ENCODE peak calls at places on chromosomes 3 and 15, in four cellular contexts. One of them, this sample, is unnamed.

GRCh38 chr15:59276225-59277178 is 69.9 kb downstream of the LDHAL6B start:
- DNase-seq in tibial nerve: no peak
- DNase-seq in A549: peak; percentile 82
- DNase-seq in CD8-positive, alpha-beta T cell: no peak
- DNase-seq in this sample: no peak

GRCh38 chr15:69755571-69756310 is 303.1 kb downstream of the RPLP1 start:
- DNase-seq in tibial nerve: no peak
- DNase-seq in A549: no peak
- DNase-seq in CD8-positive, alpha-beta T cell: peak; percentile 76
- DNase-seq in this sample: no peak

GRCh38 chr3:120102674-120103073 is 8.4 kb upstream of the GSK3B start:
- DNase-seq in tibial nerve: no peak
- DNase-seq in A549: no peak
- DNase-seq in CD8-positive, alpha-beta T cell: no peak
- DNase-seq in this sample: no peak

GRCh38 chr15:69548771-69549170 is 96.2 kb downstream of the RPLP1 start:
- DNase-seq in tibial nerve: no peak
- DNase-seq in A549: no peak
- DNase-seq in CD8-positive, alpha-beta T cell: no peak
- DNase-seq in this sample: no peak

GRCh38 chr3:52498134-52499054 is 3.3 kb downstream of the STAB1 start:
- DNase-seq in tibial nerve: peak; percentile 52
- DNase-seq in A549: no peak
- DNase-seq in CD8-positive, alpha-beta T cell: no peak
- DNase-seq in this sample: peak; percentile 41

GRCh38 chr15:101669744-101670143 is 17.6 kb upstream of the TM2D3 start:
- DNase-seq in tibial nerve: no peak
- DNase-seq in A549: no peak
- DNase-seq in CD8-positive, alpha-beta T cell: no peak
- DNase-seq in this sample: no peak

GRCh38 chr15:98177950-98178848 is 217.7 kb downstream of the ARRDC4 start:
- DNase-seq in tibial nerve: peak; percentile 44
- DNase-seq in A549: peak; percentile 48
- DNase-seq in CD8-positive, alpha-beta T cell: peak; percentile 17
- DNase-seq in this sample: peak; percentile 65

GRCh38 chr3:148433665-148434064 is 264.0 kb upstream of the AGTR1 start:
- DNase-seq in tibial nerve: no peak
- DNase-seq in A549: no peak
- DNase-seq in CD8-positive, alpha-beta T cell: no peak
- DNase-seq in this sample: no peak

GRCh38 chr3:24145981-24146822 is 201.1 kb downstream of the NR1D2 start:
- DNase-seq in tibial nerve: no peak
- DNase-seq in A549: peak; percentile 53
- DNase-seq in CD8-positive, alpha-beta T cell: no peak
- DNase-seq in this sample: no peak

GRCh38 chr3:65170357-65171090 is 482.7 kb upstream of the ADAMTS9 start:
- DNase-seq in tibial nerve: peak; percentile 79
- DNase-seq in A549: no peak
- DNase-seq in CD8-positive, alpha-beta T cell: no peak
- DNase-seq in this sample: peak; percentile 61

GRCh38 chr3:132536442-132537153 is 60.5 kb upstream of the ACKR4 start:
- DNase-seq in tibial nerve: no peak
- DNase-seq in A549: no peak
- DNase-seq in CD8-positive, alpha-beta T cell: no peak
- DNase-seq in this sample: no peak

GRCh38 chr3:21839181-21839580 is 88.2 kb upstream of the ZNF385D start:
- DNase-seq in tibial nerve: no peak
- DNase-seq in A549: no peak
- DNase-seq in CD8-positive, alpha-beta T cell: no peak
- DNase-seq in this sample: no peak

GRCh38 chr15:50542051-50542450 is 4.4 kb downstream of the USP50 start:
- DNase-seq in tibial nerve: peak; percentile 8
- DNase-seq in A549: no peak
- DNase-seq in CD8-positive, alpha-beta T cell: no peak
- DNase-seq in this sample: no peak

GRCh38 chr15:59313703-59314332 is 58.9 kb downstream of the MYO1E start:
- DNase-seq in tibial nerve: peak; percentile 41
- DNase-seq in A549: peak; percentile 67
- DNase-seq in CD8-positive, alpha-beta T cell: no peak
- DNase-seq in this sample: peak; percentile 46

GRCh38 chr15:101198820-101199219 is 53.0 kb downstream of the CHSY1 start:
- DNase-seq in tibial nerve: no peak
- DNase-seq in A549: no peak
- DNase-seq in CD8-positive, alpha-beta T cell: no peak
- DNase-seq in this sample: no peak

GRCh38 chr3:127637546-127637945 is 8.6 kb downstream of the PODXL2 start:
- DNase-seq in tibial nerve: no peak
- DNase-seq in A549: no peak
- DNase-seq in CD8-positive, alpha-beta T cell: no peak
- DNase-seq in this sample: no peak

GRCh38 chr3:20064387-20064786 is 24.1 kb downstream of the KAT2B start:
- DNase-seq in tibial nerve: no peak
- DNase-seq in A549: no peak
- DNase-seq in CD8-positive, alpha-beta T cell: no peak
- DNase-seq in this sample: no peak

GRCh38 chr3:129992781-129993180 is 18.3 kb downstream of the TRH start:
- DNase-seq in tibial nerve: no peak
- DNase-seq in A549: peak; percentile 49
- DNase-seq in CD8-positive, alpha-beta T cell: no peak
- DNase-seq in this sample: no peak

GRCh38 chr3:51708216-51708845 is 1.5 kb downstream of the GRM2 start:
- DNase-seq in tibial nerve: no peak
- DNase-seq in A549: no peak
- DNase-seq in CD8-positive, alpha-beta T cell: no peak
- DNase-seq in this sample: peak; percentile 11

GRCh38 chr3:173709026-173709425 is 311.5 kb downstream of the NLGN1 start:
- DNase-seq in tibial nerve: no peak
- DNase-seq in A549: no peak
- DNase-seq in CD8-positive, alpha-beta T cell: no peak
- DNase-seq in this sample: no peak

GRCh38 chr3:157336252-157337009 is 100.2 kb upstream of the PTX3 start:
- DNase-seq in tibial nerve: no peak
- DNase-seq in A549: no peak
- DNase-seq in CD8-positive, alpha-beta T cell: no peak
- DNase-seq in this sample: no peak

GRCh38 chr15:59741274-59741906 is 52.3 kb upstream of the BNIP2 start:
- DNase-seq in tibial nerve: no peak
- DNase-seq in A549: no peak
- DNase-seq in CD8-positive, alpha-beta T cell: no peak
- DNase-seq in this sample: peak; percentile 29

GRCh38 chr3:62100233-62100989 is 272.9 kb downstream of the FEZF2 start:
- DNase-seq in tibial nerve: no peak
- DNase-seq in A549: no peak
- DNase-seq in CD8-positive, alpha-beta T cell: no peak
- DNase-seq in this sample: no peak

GRCh38 chr15:89389841-89390603 is 55.4 kb upstream of the POLG start:
- DNase-seq in tibial nerve: no peak
- DNase-seq in A549: no peak
- DNase-seq in CD8-positive, alpha-beta T cell: no peak
- DNase-seq in this sample: no peak

GRCh38 chr3:178454714-178455113 is 81.5 kb upstream of the KCNMB2 start:
- DNase-seq in tibial nerve: peak; percentile 38
- DNase-seq in A549: no peak
- DNase-seq in CD8-positive, alpha-beta T cell: no peak
- DNase-seq in this sample: peak; percentile 58

GRCh38 chr3:98647197-98647596 is 53.8 kb upstream of the CPOX start:
- DNase-seq in tibial nerve: no peak
- DNase-seq in A549: no peak
- DNase-seq in CD8-positive, alpha-beta T cell: no peak
- DNase-seq in this sample: no peak

GRCh38 chr15:58748787-58749531 is 548 bp downstream of the ADAM10 start:
- DNase-seq in tibial nerve: peak; percentile 33
- DNase-seq in A549: peak; percentile 49
- DNase-seq in CD8-positive, alpha-beta T cell: peak; percentile 42
- DNase-seq in this sample: peak; percentile 65

GRCh38 chr15:75452364-75452967 is 976 bp upstream of the SIN3A start:
- DNase-seq in tibial nerve: peak; percentile 90
- DNase-seq in A549: peak; percentile 88
- DNase-seq in CD8-positive, alpha-beta T cell: peak; percentile 73
- DNase-seq in this sample: peak; percentile 92

GRCh38 chr3:184874709-184875644 is 63.0 kb downstream of the VPS8 start:
- DNase-seq in tibial nerve: peak; percentile 8
- DNase-seq in A549: peak; percentile 5
- DNase-seq in CD8-positive, alpha-beta T cell: no peak
- DNase-seq in this sample: no peak

GRCh38 chr3:54374214-54374855 is 252.0 kb downstream of the CACNA2D3 start:
- DNase-seq in tibial nerve: no peak
- DNase-seq in A549: peak; percentile 5
- DNase-seq in CD8-positive, alpha-beta T cell: no peak
- DNase-seq in this sample: peak; percentile 32

GRCh38 chr15:67105991-67106763 is 40.8 kb downstream of the SMAD3 start:
- DNase-seq in tibial nerve: no peak
- DNase-seq in A549: no peak
- DNase-seq in CD8-positive, alpha-beta T cell: no peak
- DNase-seq in this sample: no peak
- H3K27ac ChIP-seq in tibial nerve: peak overlapping the region; percentile 79
- H3K27ac ChIP-seq in A549: peak overlapping the region; percentile 92
- H3K27ac ChIP-seq in CD8-positive, alpha-beta T cell: no peak overlapping the region
- H3K27ac ChIP-seq in this sample: peak overlapping the region; percentile 37

DNA sequence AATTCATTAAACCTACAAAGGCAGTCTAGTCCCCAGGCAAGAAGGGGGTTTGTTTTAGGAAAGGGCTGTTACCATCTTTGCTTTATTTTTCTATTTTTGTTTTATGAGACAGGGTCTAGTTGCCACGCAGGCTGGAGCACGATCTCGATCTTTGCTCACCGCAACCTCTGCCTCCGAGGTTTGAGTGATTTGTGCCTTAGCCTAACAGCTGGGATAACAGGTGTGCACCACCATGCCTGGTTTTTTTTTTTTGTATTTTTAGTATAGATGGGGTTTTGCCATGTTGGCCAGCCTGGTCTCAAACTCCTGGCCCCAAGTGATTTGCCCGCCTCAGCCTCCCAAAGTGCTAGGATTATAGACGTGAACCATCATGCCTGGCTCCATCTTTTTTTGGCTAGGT is 4.9 kb downstream of the HIGD1A start:
- DNase-seq in tibial nerve: no peak
- DNase-seq in A549: no peak
- DNase-seq in CD8-positive, alpha-beta T cell: no peak
- DNase-seq in this sample: no peak
- H3K27ac ChIP-seq in tibial nerve: no peak overlapping the region
- H3K27ac ChIP-seq in A549: no peak overlapping the region
- H3K27ac ChIP-seq in CD8-positive, alpha-beta T cell: no peak overlapping the region
- H3K27ac ChIP-seq in this sample: no peak overlapping the region

DNA sequence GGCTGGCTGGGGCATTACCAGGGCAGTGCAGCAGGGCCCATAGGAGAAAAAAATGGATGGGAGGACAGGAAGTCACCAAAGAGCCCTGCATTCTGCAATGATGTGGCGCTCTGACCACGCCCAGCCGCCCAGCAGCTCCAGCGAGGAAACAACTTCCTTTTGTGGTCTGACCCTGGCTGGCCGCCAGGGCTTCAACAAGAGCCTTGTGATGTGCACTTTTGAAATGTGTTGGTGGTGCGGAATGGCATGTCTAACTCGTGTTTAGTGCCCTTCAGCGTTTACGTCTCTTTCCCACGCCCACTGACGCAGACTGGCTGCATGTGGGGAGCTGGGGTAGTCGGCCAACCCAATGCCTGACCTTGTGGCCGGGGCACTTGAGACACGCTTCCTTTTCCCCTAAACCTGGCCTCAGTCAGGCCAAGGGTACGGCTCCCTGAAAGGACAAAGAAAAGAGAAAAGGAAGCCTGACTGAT is 81.9 kb upstream of the CTNNB1 start:
- DNase-seq in tibial nerve: peak; percentile 82
- DNase-seq in A549: no peak
- DNase-seq in CD8-positive, alpha-beta T cell: peak; percentile 83
- DNase-seq in this sample: peak; percentile 71
- H3K27ac ChIP-seq in tibial nerve: peak overlapping the region; percentile 79
- H3K27ac ChIP-seq in A549: no peak overlapping the region
- H3K27ac ChIP-seq in CD8-positive, alpha-beta T cell: peak overlapping the region; percentile 45
- H3K27ac ChIP-seq in this sample: no peak overlapping the region

DNA sequence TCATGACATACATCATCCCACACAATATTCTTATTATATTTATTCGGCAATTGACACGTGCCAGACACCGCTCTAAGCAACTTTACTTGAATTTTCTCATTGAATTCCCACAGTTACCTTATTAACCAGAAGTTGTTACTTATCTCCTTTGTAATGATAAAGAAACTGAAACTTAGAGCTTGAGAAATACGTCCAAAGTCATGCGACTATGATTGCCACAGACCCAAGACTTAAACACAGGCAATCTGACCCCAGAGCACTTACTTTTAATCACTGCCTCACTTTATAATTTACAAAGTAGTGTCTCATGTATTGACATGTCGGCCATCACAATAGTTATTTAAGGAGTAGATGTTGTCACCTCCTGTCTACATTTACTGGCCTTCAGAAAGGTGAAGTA is 64.7 kb downstream of the ATP13A4 start:
- DNase-seq in tibial nerve: no peak
- DNase-seq in A549: no peak
- DNase-seq in CD8-positive, alpha-beta T cell: no peak
- DNase-seq in this sample: no peak
- H3K27ac ChIP-seq in tibial nerve: no peak overlapping the region
- H3K27ac ChIP-seq in A549: no peak overlapping the region
- H3K27ac ChIP-seq in CD8-positive, alpha-beta T cell: no peak overlapping the region
- H3K27ac ChIP-seq in this sample: no peak overlapping the region

GRCh38 chr3:32880225-32880624 is 62.4 kb downstream of the TRIM71 start:
- DNase-seq in tibial nerve: no peak
- DNase-seq in A549: no peak
- DNase-seq in CD8-positive, alpha-beta T cell: no peak
- DNase-seq in this sample: no peak
- H3K27ac ChIP-seq in tibial nerve: no peak overlapping the region
- H3K27ac ChIP-seq in A549: no peak overlapping the region
- H3K27ac ChIP-seq in CD8-positive, alpha-beta T cell: no peak overlapping the region
- H3K27ac ChIP-seq in this sample: no peak overlapping the region

GRCh38 chr15:83732196-83732595 is 78.3 kb downstream of the ADAMTSL3 start:
- DNase-seq in tibial nerve: no peak
- DNase-seq in A549: no peak
- DNase-seq in CD8-positive, alpha-beta T cell: no peak
- DNase-seq in this sample: no peak

GRCh38 chr15:83734487-83734886 is 80.6 kb downstream of the ADAMTSL3 start:
- DNase-seq in tibial nerve: no peak
- DNase-seq in A549: no peak
- DNase-seq in CD8-positive, alpha-beta T cell: no peak
- DNase-seq in this sample: no peak

GRCh38 chr15:83733206-83733605 is 79.3 kb downstream of the ADAMTSL3 start:
- DNase-seq in tibial nerve: no peak
- DNase-seq in A549: peak; percentile 22
- DNase-seq in CD8-positive, alpha-beta T cell: no peak
- DNase-seq in this sample: no peak

GRCh38 chr15:83732770-83733169 is 78.8 kb downstream of the ADAMTSL3 start:
- DNase-seq in tibial nerve: no peak
- DNase-seq in A549: no peak
- DNase-seq in CD8-positive, alpha-beta T cell: no peak
- DNase-seq in this sample: no peak

GRCh38 chr15:83733691-83734090 is 79.8 kb downstream of the ADAMTSL3 start:
- DNase-seq in tibial nerve: no peak
- DNase-seq in A549: no peak
- DNase-seq in CD8-positive, alpha-beta T cell: no peak
- DNase-seq in this sample: no peak
- H3K27ac ChIP-seq in tibial nerve: no peak overlapping the region
- H3K27ac ChIP-seq in A549: no peak overlapping the region
- H3K27ac ChIP-seq in CD8-positive, alpha-beta T cell: no peak overlapping the region
- H3K27ac ChIP-seq in this sample: no peak overlapping the region

GRCh38 chr3:57003676-57004075 is 56.8 kb upstream of the SPATA12 start:
- DNase-seq in tibial nerve: no peak
- DNase-seq in A549: no peak
- DNase-seq in CD8-positive, alpha-beta T cell: no peak
- DNase-seq in this sample: no peak
- H3K27ac ChIP-seq in tibial nerve: no peak overlapping the region
- H3K27ac ChIP-seq in A549: no peak overlapping the region
- H3K27ac ChIP-seq in CD8-positive, alpha-beta T cell: no peak overlapping the region
- H3K27ac ChIP-seq in this sample: no peak overlapping the region